ENCODE peak calls at places on chromosomes 16 and 17, in nine cellular contexts. S is breast epithelium; J is IMR-90; H is CD8-positive, alpha-beta T cell; U is cardiac muscle cell; W is CD8-positive, alpha-beta memory T cell; I is mammary epithelial cell; A is psoas muscle; L is BE2C. N is an unnamed sample. For H3K36me3 and H3K27me3, the result is how much of the 10 kb centered on the place peaks cover.

GRCh38 chr16:21169249-21169981 is 10.9 kb downstream of the LDAF1 start:
- DNase-seq in S (no peak), J (peak), H (no peak), U (no peak), W (no peak), I (peak), A (no peak), L (no peak), N (no peak)

GRCh38 chr17:1492249-1493206 is at the start of gene MYO1C:
- DNase-seq in S (no peak), J (no peak), H (no peak), U (no peak), W (no peak), I (no peak), A (no peak), L (no peak), N (no peak)

GRCh38 chr16:1645914-1646525 is 32.1 kb upstream of the JPT2 start:
- DNase-seq in S (no peak), J (peak), H (no peak), U (no peak), W (no peak), I (peak), A (no peak), L (no peak), N (no peak)

GRCh38 chr17:28514571-28515002 is 8.4 kb downstream of the FOXN1 start:
- DNase-seq in S (no peak), J (no peak), H (no peak), U (no peak), W (no peak), I (no peak), A (no peak), L (no peak), N (no peak)

GRCh38 chr17:8574687-8575086 is 55.8 kb downstream of the MYH10 start:
- DNase-seq in S (no peak), J (no peak), H (no peak), U (no peak), W (no peak), I (no peak), A (peak), L (no peak), N (no peak)

GRCh38 chr16:17829826-17830225 is 359.1 kb upstream of the XYLT1 start:
- DNase-seq in S (no peak), J (peak), H (no peak), U (no peak), W (no peak), I (no peak), A (no peak), L (no peak), N (no peak)

GRCh38 chr16:70573451-70574121 is 50.0 kb downstream of the SF3B3 start:
- DNase-seq in S (no peak), J (peak), H (no peak), U (no peak), W (no peak), I (peak), A (no peak), L (no peak), N (no peak)

GRCh38 chr16:12321363-12321762 is 344.8 kb downstream of the SNX29 start:
- DNase-seq in S (no peak), J (no peak), H (no peak), U (peak), W (no peak), I (no peak), A (no peak), L (no peak), N (no peak)

GRCh38 chr17:45782889-45783592 is 1.1 kb upstream of the CRHR1 start:
- DNase-seq in S (no peak), J (no peak), H (no peak), U (peak), W (peak), I (no peak), A (peak), L (peak), N (no peak)

GRCh38 chr17:68514809-68515208 is 2.6 kb downstream of the PRKAR1A start:
- DNase-seq in S (no peak), J (peak), H (no peak), U (no peak), W (no peak), I (peak), A (no peak), L (no peak), N (no peak)

GRCh38 chr16:54512461-54512860 is 225.9 kb upstream of the IRX3 start:
- DNase-seq in S (no peak), J (no peak), H (no peak), U (no peak), W (no peak), I (no peak), A (no peak), L (no peak), N (no peak)

GRCh38 chr17:38601539-38602351 is 4.0 kb downstream of the SRCIN1 start:
- DNase-seq in S (no peak), J (no peak), H (no peak), U (peak), W (no peak), I (no peak), A (no peak), L (peak), N (no peak)

GRCh38 chr17:48618366-48618896 is 3.3 kb upstream of the HOXB8 start:
- DNase-seq in S (peak), J (peak), H (peak), U (peak), W (peak), I (peak), A (peak), L (peak), N (no peak)

GRCh38 chr16:69865701-69866100 is 85.4 kb upstream of the CLEC18A start:
- DNase-seq in S (no peak), J (peak), H (no peak), U (peak), W (no peak), I (no peak), A (no peak), L (no peak), N (no peak)

GRCh38 chr17:58329035-58329807 is 626 bp upstream of the TSPOAP1 start:
- DNase-seq in S (no peak), J (no peak), H (peak), U (peak), W (peak), I (no peak), A (no peak), L (no peak), N (peak)

GRCh38 chr17:50209472-50210248 is 8.2 kb upstream of the COL1A1 start:
- DNase-seq in S (peak), J (peak), H (peak), U (peak), W (no peak), I (no peak), A (peak), L (peak), N (no peak)

GRCh38 chr17:38453951-38454421 is 25.7 kb downstream of the ARHGAP23 start:
- DNase-seq in S (no peak), J (peak), H (no peak), U (no peak), W (no peak), I (no peak), A (peak), L (peak), N (no peak)

GRCh38 chr17:65588194-65588808 is 26.9 kb upstream of the AXIN2 start:
- DNase-seq in S (no peak), J (no peak), H (no peak), U (no peak), W (no peak), I (no peak), A (no peak), L (no peak), N (no peak)

GRCh38 chr17:64236827-64237403 is 26.1 kb downstream of the TEX2 start:
- DNase-seq in S (no peak), J (no peak), H (no peak), U (no peak), W (no peak), I (no peak), A (no peak), L (no peak), N (no peak)

GRCh38 chr17:58335779-58336455 is 7.3 kb upstream of the TSPOAP1 start:
- DNase-seq in S (peak), J (no peak), H (peak), U (no peak), W (peak), I (peak), A (no peak), L (peak), N (peak)

GRCh38 chr17:49359990-49360795 is 1.9 kb downstream of the ZNF652 start:
- DNase-seq in S (no peak), J (no peak), H (peak), U (no peak), W (peak), I (no peak), A (no peak), L (no peak), N (no peak)

GRCh38 chr17:11026903-11027302 is 189.0 kb upstream of the PIRT start:
- DNase-seq in S (no peak), J (no peak), H (no peak), U (no peak), W (no peak), I (no peak), A (no peak), L (no peak), N (no peak)

GRCh38 chr16:62194828-62195227 is 158.6 kb upstream of the CDH8 start:
- DNase-seq in S (no peak), J (no peak), H (no peak), U (no peak), W (no peak), I (no peak), A (no peak), L (no peak), N (no peak)

GRCh38 chr17:2435852-2436251 is 35.0 kb upstream of the MNT start:
- DNase-seq in S (no peak), J (no peak), H (no peak), U (peak), W (no peak), I (no peak), A (no peak), L (no peak), N (no peak)

GRCh38 chr17:65978881-65979280 is 213.1 kb downstream of the CEP112 start:
- DNase-seq in S (no peak), J (peak), H (no peak), U (no peak), W (no peak), I (no peak), A (no peak), L (no peak), N (no peak)

GRCh38 chr16:59665618-59666220 is 931.6 kb upstream of the GOT2 start:
- DNase-seq in S (no peak), J (no peak), H (no peak), U (no peak), W (no peak), I (no peak), A (no peak), L (no peak), N (no peak)

GRCh38 chr16:35506018-35506897 is 2046.8 kb downstream of the TP53TG3F start:
- DNase-seq in S (no peak), J (no peak), H (no peak), U (no peak), W (no peak), I (no peak), A (no peak), L (peak), N (no peak)

DNA sequence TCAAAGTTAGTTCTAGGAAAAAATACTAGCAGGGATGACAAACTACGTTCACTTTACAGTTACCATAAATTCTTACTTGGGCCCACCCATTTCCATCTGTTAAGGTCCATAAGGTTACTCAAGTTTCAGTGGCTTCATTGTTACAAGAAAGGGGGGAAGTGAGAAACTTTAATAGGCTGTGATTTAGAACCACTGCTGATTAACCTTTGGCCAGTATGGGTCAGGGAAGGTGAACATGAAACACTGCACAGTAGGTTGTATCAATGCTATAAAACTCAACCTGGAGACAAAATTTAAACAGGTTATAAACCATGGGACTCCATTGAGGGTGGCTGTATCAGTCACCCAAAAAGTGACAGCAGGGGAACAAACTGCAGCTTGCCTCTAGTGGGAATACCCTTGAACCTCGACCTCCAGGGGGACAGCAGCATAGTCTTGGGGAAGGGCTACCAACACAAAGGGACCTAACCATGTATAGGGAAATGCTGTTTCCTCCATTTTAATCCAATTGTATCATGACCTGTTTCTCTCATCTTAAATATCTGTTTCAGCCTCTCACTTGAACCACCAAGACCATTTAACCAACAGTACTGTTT is 10.4 kb downstream of the PTRH2 start:
- DNase-seq in S (no peak), J (no peak), H (no peak), U (no peak), W (no peak), I (no peak), A (no peak), L (no peak), N (peak)
- H3K36me3 ChIP-seq in S (under half), J (under half), H (under half), U (half or more), W (under half), I (under half), A (under half), L (half or more), N (under half)

DNA sequence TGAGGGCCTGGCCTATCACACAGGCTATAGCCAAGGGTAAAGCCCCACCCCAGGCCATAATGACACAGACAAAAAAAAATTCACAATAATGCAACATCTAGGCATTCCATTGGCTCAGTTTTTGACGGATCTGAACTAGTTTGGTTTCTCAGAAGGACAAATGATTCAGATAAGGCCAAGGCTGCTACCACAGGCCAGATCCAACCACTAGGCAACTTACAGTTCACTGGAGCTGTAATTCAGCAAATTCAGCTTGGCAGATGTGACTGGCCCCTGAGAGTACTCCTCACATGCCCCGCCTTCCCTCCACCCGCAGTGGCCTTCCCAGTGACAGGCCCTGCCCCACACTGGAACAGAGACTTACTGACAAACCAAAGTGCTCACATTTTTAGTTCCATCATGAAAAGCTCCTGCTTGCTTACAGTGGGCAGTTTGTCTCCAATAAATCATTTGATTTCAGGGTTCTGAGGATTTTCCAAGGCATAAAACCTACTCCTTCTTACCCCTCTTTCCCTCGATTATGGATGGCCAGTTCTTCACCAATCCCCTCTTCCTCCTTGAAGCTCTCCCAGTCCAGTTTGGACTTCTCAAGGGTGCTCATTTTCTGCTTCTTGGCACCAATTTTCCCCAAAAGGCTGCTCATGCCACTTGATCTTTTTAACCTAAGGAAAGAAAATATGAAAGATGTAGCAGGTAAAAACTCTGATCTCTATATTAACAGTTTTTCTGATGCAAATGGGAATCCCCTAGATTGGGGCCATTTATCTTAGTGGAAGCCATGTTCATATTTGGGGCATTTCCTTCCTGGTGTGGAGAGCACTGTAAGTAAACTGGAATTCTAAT is 53.3 kb upstream of the BCAR1 start:
- DNase-seq in S (no peak), J (peak), H (no peak), U (peak), W (no peak), I (peak), A (peak), L (peak), N (peak)
- H3K4me3 ChIP-seq in S (no peak), J (no peak), H (no peak), U (no peak), W (no peak), I (no peak), A (peak), L (no peak), N (no peak)

DNA sequence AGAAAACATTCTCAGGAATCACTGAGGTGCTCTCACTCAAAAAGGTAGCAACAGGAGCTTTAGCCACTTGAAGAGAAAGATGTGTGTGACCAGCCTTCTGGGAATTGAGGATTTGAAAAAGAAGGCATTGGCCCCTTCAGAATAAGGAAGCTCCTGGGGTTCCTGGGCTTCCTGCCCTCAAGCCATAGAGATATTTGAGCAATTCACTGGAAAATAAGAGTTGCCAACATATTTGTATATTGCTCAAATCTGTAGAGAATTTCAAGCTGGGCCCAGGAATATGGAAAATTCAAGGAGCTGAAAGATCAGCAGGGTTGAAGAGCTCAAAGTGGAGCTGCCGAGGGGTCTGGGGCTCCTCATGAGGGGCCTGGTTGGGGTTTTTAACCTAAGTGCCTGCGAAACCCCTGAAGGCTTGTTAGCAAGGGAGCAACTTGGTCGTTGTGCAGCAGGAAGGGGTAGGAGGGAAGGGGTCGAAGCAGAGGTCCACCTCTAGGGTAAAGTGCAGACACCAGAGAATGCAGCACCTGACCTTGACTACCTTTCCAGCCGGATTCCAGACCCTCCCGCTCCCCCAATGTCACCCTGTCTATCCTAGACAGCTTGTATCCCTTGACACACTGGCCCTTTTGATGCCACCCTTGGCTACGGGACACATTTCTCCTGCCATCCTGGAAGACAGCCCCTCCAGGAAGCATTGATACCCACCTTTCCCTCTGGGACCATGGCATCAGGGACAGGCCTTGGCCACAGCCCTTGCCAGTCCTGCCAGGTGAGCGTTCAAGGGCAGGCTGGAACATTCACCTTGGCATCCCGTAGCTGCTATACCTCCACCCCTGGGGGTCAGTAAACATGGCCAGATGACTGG is 67.6 kb upstream of the SREBF1 start:
- DNase-seq in S (no peak), J (no peak), H (no peak), U (no peak), W (no peak), I (no peak), A (no peak), L (no peak), N (no peak)
- H3K27me3 ChIP-seq in S (under half), J (under half), H (under half), U (under half), W (under half), I (under half), A (under half), L (under half), N (under half)

GRCh38 chr17:40173091-40173777 is 4.0 kb upstream of the RAPGEFL1 start:
- DNase-seq in S (no peak), J (no peak), H (no peak), U (no peak), W (no peak), I (no peak), A (no peak), L (no peak), N (no peak)

GRCh38 chr17:40173778-40174135 is 3.5 kb upstream of the RAPGEFL1 start:
- DNase-seq in S (no peak), J (no peak), H (no peak), U (no peak), W (no peak), I (no peak), A (no peak), L (no peak), N (no peak)

GRCh38 chr17:40168262-40168832 is 8.9 kb upstream of the RAPGEFL1 start:
- DNase-seq in S (no peak), J (peak), H (peak), U (peak), W (peak), I (peak), A (no peak), L (no peak), N (no peak)

GRCh38 chr17:40167685-40168261 is 9.5 kb upstream of the RAPGEFL1 start:
- DNase-seq in S (no peak), J (no peak), H (no peak), U (no peak), W (no peak), I (no peak), A (no peak), L (no peak), N (no peak)
- H3K36me3 ChIP-seq in S (under half), J (half or more), H (half or more), U (half or more), W (half or more), I (under half), A (under half), L (half or more), N (under half)

DNA sequence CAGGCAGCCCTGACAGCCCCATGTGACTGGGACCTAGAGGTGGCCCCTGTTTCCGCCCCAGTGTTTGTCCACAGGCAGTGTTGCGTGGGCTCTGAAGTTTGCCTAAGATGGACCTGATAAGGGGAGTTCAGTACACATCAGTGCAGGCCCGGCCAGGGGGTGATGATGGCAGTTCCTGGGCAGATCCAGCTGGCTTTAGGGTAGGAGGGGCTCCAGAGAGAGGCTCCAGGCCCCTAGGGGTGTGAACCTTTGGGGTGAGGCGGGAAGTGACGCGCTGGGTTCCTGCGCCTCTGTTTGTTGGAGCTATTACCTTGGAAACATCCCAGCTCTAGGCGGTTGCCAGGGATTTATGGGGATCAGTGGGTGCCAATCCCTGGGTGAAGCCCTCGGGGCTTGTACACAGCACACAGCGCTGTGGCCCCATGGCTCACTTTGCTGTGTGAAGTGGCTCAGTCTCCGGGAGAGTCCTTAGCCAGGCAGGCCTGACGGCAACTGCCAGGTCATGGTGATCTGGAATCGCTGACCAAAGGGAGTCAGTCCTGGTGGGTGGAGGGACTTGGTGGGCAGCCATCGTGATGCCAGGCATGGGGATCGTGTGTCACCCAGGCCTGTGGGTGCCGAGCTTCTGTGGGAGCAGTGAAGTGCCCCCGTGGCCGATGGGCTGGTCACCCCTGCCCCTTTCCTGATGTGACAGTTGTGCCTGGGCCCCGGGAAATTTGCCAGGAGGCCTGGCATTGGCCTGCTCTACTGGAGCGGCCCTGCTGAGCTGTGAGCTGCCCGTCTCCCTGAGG is 146.1 kb downstream of the SEC14L1 start:
- DNase-seq in S (peak), J (peak), H (no peak), U (no peak), W (no peak), I (peak), A (peak), L (peak), N (no peak)
- H3K4me3 ChIP-seq in S (no peak), J (no peak), H (no peak), U (no peak), W (no peak), I (peak), A (peak), L (peak), N (no peak)

GRCh38 chr17:55521193-55521592 is 9.9 kb upstream of the SMIM36 start:
- DNase-seq in S (no peak), J (no peak), H (no peak), U (no peak), W (no peak), I (no peak), A (no peak), L (no peak), N (no peak)

GRCh38 chr17:55524440-55525220 is 13.4 kb upstream of the SMIM36 start:
- DNase-seq in S (no peak), J (no peak), H (no peak), U (no peak), W (no peak), I (no peak), A (no peak), L (no peak), N (peak)

GRCh38 chr17:55518549-55518948 is 7.3 kb upstream of the SMIM36 start:
- DNase-seq in S (no peak), J (no peak), H (no peak), U (no peak), W (no peak), I (no peak), A (no peak), L (no peak), N (no peak)

GRCh38 chr17:55520402-55520801 is 9.2 kb upstream of the SMIM36 start:
- DNase-seq in S (no peak), J (no peak), H (no peak), U (no peak), W (no peak), I (peak), A (no peak), L (no peak), N (no peak)
- H3K27me3 ChIP-seq in S (under half), J (under half), H (under half), U (under half), W (under half), I (under half), A (under half), L (under half), N (under half)

N was measured in GM06990.